ENCODE peak calls at places on chromosomes 1 and 21, in four cellular contexts. B is left lung, L is psoas muscle, K is left ventricle myocardium inferior. Z is an unnamed sample.

GRCh38 chr1:217482356-217483102 is 148.4 kb downstream of the GPATCH2 start:
- DNase-seq in K (no peak), L (no peak), B (no peak), Z (no peak)

GRCh38 chr1:182784556-182785171 is 4.9 kb upstream of the NPL start:
- DNase-seq in L (no peak), B (no peak), K (no peak), Z (no peak)

GRCh38 chr1:202551683-202552082 is 158.6 kb downstream of the SYT2 start:
- DNase-seq in K (no peak), L (no peak), B (no peak), Z (no peak)

GRCh38 chr1:206606867-206607266 is 5.4 kb downstream of the EIF2D start:
- DNase-seq in B (no peak), L (no peak), K (no peak), Z (no peak)

GRCh38 chr1:205240118-205240517 is 12.4 kb downstream of the TMCC2 start:
- DNase-seq in K (no peak), B (no peak), L (peak; percentile 77), Z (no peak)

GRCh38 chr1:160296036-160296435 is 11.1 kb upstream of the PEX19 start:
- DNase-seq in L (no peak), K (no peak), B (no peak), Z (no peak)

GRCh38 chr1:5597171-5597864 is 394.9 kb downstream of the NPHP4 start:
- DNase-seq in K (no peak), B (no peak), L (no peak), Z (no peak)

GRCh38 chr1:26999440-26999987 is 6.0 kb downstream of the TRNP1 start:
- DNase-seq in L (peak; percentile 77), B (no peak), K (peak; percentile 78), Z (no peak)

GRCh38 chr1:228459091-228459993 is 27.8 kb upstream of the RNF187 start:
- DNase-seq in B (no peak), K (peak; percentile 45), L (peak; percentile 74), Z (peak; percentile 16)

GRCh38 chr1:94623560-94624148 is 82.1 kb upstream of the F3 start:
- DNase-seq in L (no peak), K (no peak), B (no peak), Z (no peak)

GRCh38 chr1:21574464-21575151 is 65.4 kb downstream of the ALPL start:
- DNase-seq in L (peak; percentile 77), K (peak; percentile 77), B (peak; percentile 73), Z (no peak)

GRCh38 chr1:15304708-15305326 is 57.8 kb downstream of the FHAD1 start:
- DNase-seq in B (peak; percentile 89), K (peak; percentile 51), L (peak; percentile 64), Z (peak; percentile 51)

GRCh38 chr1:171636141-171636540 is 14.1 kb downstream of the MYOCOS start:
- DNase-seq in B (no peak), K (no peak), L (no peak), Z (no peak)

GRCh38 chr1:56576880-56577858 is 2.2 kb downstream of the PLPP3 start:
- DNase-seq in B (no peak), L (no peak), K (no peak), Z (no peak)

GRCh38 chr1:180343931-180344406 is 113.9 kb downstream of the LHX4 start:
- DNase-seq in K (no peak), B (no peak), L (peak; percentile 44), Z (no peak)

GRCh38 chr1:39566441-39567137 is 10.0 kb downstream of the PABPC4 start:
- DNase-seq in B (no peak), L (no peak), K (no peak), Z (no peak)

GRCh38 chr1:113041569-113042335 is 31.2 kb upstream of the LRIG2 start:
- DNase-seq in L (no peak), B (no peak), K (no peak), Z (no peak)

GRCh38 chr1:56535949-56536348 is 43.4 kb downstream of the PLPP3 start:
- DNase-seq in B (no peak), K (peak; percentile 22), L (no peak), Z (no peak)

GRCh38 chr1:228515200-228515834 is 28.1 kb downstream of the RNF187 start:
- DNase-seq in K (no peak), L (no peak), B (no peak), Z (peak; percentile 10)

GRCh38 chr1:184199797-184200170 is 148.3 kb downstream of the TSEN15 start:
- DNase-seq in L (no peak), B (no peak), K (no peak), Z (no peak)

GRCh38 chr1:228938248-228938891 is 203.1 kb downstream of the RHOU start:
- DNase-seq in B (no peak), K (no peak), L (no peak), Z (no peak)

GRCh38 chr1:221100196-221100950 is 221.1 kb downstream of the HLX start:
- DNase-seq in K (no peak), L (no peak), B (no peak), Z (no peak)

GRCh38 chr1:68178821-68179490 is 53.4 kb downstream of the WLS start:
- DNase-seq in K (no peak), B (no peak), L (no peak), Z (no peak)

GRCh38 chr1:31717341-31717740 is 13.5 kb upstream of the COL16A1 start:
- DNase-seq in B (no peak), L (no peak), K (no peak), Z (no peak)

GRCh38 chr1:26349196-26349885 is 4.6 kb downstream of the CRYBG2 start:
- DNase-seq in L (no peak), B (no peak), K (no peak), Z (no peak)

GRCh38 chr1:8184301-8184700 is 133.6 kb upstream of the SLC45A1 start:
- DNase-seq in L (no peak), K (no peak), B (no peak), Z (no peak)
- H3K27ac ChIP-seq in L (no peak overlapping the region), K (no peak overlapping the region), B (peak overlapping the region; percentile 76), Z (no peak overlapping the region)

DNA sequence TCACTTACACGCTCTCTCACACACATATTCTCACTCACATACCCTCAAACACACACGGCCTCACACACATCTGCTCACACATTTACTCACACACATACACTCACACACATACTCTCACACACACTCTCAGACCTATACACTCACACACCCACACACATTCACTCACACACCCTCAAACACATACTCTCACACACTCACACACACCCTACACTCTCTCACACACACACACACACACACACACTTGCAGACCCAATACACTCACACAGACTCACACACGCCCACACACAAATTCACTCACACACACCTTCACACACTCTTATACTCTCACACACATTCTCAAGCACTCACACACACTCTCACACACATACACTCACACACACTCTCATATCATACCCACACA is 155.5 kb upstream of the BACE2 start:
- DNase-seq in K (no peak), B (no peak), L (no peak), Z (no peak)
- H3K4me3 ChIP-seq in K (no peak overlapping the region), B (no peak overlapping the region), L (no peak overlapping the region), Z (no peak overlapping the region)

GRCh38 chr1:11198257-11198656 is 9.1 kb downstream of the ANGPTL7 start:
- DNase-seq in K (no peak), L (no peak), B (no peak), Z (no peak)
- H3K4me1 ChIP-seq in K (no peaks in the 10 kb centered on the region), L (no peaks in the 10 kb centered on the region), B (no peaks in the 10 kb centered on the region), Z (no peaks in the 10 kb centered on the region)

DNA sequence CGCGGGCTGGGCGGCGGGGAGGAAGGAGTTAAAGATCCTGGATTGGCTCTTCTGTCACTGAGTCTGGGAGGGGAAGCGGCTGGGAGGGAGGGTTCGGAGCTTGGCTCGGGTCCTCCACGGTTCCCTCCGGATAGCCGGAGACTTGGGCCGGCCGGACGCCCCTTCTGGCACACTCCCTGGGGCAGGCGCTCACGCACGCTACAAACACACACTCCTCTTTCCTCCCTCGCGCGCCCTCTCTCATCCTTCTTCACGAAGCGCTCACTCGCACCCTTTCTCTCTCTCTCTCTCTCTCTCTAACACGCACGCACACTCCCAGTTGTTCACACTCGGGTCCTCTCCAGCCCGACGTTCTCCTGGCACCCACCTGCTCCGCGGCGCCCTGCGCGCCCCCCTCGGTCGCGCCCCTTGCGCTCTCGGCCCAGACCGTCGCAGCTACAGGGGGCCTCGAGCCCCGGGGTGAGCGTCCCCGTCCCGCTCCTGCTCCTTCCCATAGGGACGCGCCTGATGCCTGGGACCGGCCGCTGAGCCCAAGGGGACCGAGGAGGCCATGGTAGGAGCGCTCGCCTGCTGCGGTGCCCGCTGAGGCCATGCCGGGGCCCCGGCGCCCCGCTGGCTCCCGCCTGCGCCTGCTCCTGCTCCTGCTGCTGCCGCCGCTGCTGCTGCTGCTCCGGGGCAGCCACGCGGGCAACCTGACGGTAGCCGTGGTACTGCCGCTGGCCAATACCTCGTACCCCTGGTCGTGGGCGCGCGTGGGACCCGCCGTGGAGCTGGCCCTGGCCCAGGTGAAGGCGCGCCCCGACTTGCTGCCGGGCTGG is at the start of gene NPR1:
- DNase-seq in L (peak; percentile 83), K (peak; percentile 66), B (peak; percentile 84), Z (no peak)
- H3K27ac ChIP-seq in L (peak within 1 kb of the TSS; percentile 46), K (peak within 1 kb of the TSS; percentile 82), B (peak within 1 kb of the TSS; percentile 74), Z (no peak within 1 kb of the TSS)

DNA sequence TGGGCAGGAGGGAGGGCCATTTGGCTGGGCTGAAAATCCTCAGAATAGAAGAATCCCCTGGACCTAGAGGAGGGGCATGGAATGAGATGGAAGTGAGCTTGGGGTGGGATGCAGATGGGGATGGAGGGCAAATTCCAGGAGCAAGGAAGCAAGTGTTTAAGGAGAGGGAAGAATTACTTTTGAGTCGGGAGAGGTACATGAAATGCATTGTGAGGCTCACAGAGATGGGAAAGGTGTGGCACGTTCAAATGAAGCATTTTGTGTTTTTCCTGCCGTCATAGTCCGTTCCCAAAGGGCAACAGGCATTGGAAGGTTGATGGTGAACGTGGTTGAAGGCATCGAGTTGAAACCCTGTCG is 30.5 kb downstream of the ATP5PO start:
- DNase-seq in K (no peak), B (no peak), L (no peak), Z (no peak)
- H3K4me3 ChIP-seq in K (no peak overlapping the region), B (no peak overlapping the region), L (no peak overlapping the region), Z (no peak overlapping the region)